ENCODE peak calls at places on chromosomes 4 and X, in four cellular contexts. V, K, G and J are unnamed samples.

GRCh38 chr4:118086334-118086733 is 52.0 kb downstream of the NDST3 start:
- DNase-seq in V (peak), K (no peak), G (no peak), J (no peak)

GRCh38 chr4:56134272-56134671 is 185.5 kb downstream of the CEP135 start:
- DNase-seq in V (peak), K (no peak), G (no peak), J (no peak)

GRCh38 chr4:110637408-110638131 is 14.7 kb upstream of the PITX2 start:
- DNase-seq in V (no peak), K (no peak), G (no peak), J (no peak)

GRCh38 chr4:1160351-1160750 is 12.0 kb downstream of the SPON2 start:
- DNase-seq in V (no peak), K (no peak), G (no peak), J (no peak)

GRCh38 chrX:131783555-131784338 is 239.4 kb upstream of the STK26 start:
- DNase-seq in V (no peak), K (peak), G (no peak), J (no peak)

GRCh38 chrX:134181261-134181660 is 55.7 kb upstream of the CCDC160 start:
- DNase-seq in V (no peak), K (no peak), G (no peak), J (no peak)

GRCh38 chr4:167109859-167110258 is 124.4 kb downstream of the SPOCK3 start:
- DNase-seq in V (no peak), K (no peak), G (no peak), J (no peak)

GRCh38 chrX:71809886-71810285 is 46.7 kb downstream of the CXorf49B start:
- DNase-seq in V (no peak), K (no peak), G (no peak), J (no peak)

GRCh38 chrX:123860506-123860840 is 620 bp downstream of the XIAP start:
- DNase-seq in V (peak), K (no peak), G (peak), J (no peak)

GRCh38 chrX:39674771-39675553 is 422.8 kb downstream of the BCOR start:
- DNase-seq in V (no peak), K (no peak), G (no peak), J (no peak)